ENCODE peak calls at places on chromosomes 12 and 14, in seven cellular contexts. F is activated CD4-positive, alpha-beta T cell treated with anti-CD3 and anti-CD28 coated beads for 1 hour; E is hepatocyte; K is hypothalamus; M is HS-27A; O is non-pigmented ciliary epithelial cell; S is fibroblast of pulmonary artery. D is an unnamed sample.

GRCh38 chr12:50597200-50598195 is 92.7 kb downstream of the DIP2B start:
- DNase-seq in F (peak), E (no peak), K (peak), M (no peak), O (peak), S (peak), D (peak)

GRCh38 chr12:26195641-26196423 is 459 bp downstream of the SSPN start:
- DNase-seq in F (no peak), E (peak), K (peak), M (peak), O (no peak), S (peak), D (peak)

GRCh38 chr12:89051065-89051677 is 301.1 kb downstream of the DUSP6 start:
- DNase-seq in F (no peak), E (peak), K (peak), M (peak), O (no peak), S (peak), D (peak)

GRCh38 chr12:19026035-19026434 is 103.5 kb upstream of the PLEKHA5 start:
- DNase-seq in F (no peak), E (no peak), K (no peak), M (no peak), O (no peak), S (no peak), D (no peak)

GRCh38 chr12:16796168-16796567 is 190.2 kb upstream of the LMO3 start:
- DNase-seq in F (no peak), E (no peak), K (no peak), M (no peak), O (no peak), S (no peak), D (no peak)

GRCh38 chr14:42571991-42572390 is 965.3 kb downstream of the LRFN5 start:
- DNase-seq in F (no peak), E (no peak), K (no peak), M (no peak), O (no peak), S (no peak), D (no peak)

GRCh38 chr12:93134175-93134574 is 205.1 kb upstream of the EEA1 start:
- DNase-seq in F (no peak), E (no peak), K (no peak), M (no peak), O (no peak), S (no peak), D (no peak)

GRCh38 chr12:74547249-74547648 is 9.6 kb downstream of the ATXN7L3B start:
- DNase-seq in F (no peak), E (no peak), K (no peak), M (no peak), O (no peak), S (no peak), D (no peak)

GRCh38 chr12:4992881-4993280 is 50.8 kb upstream of the KCNA5 start:
- DNase-seq in F (no peak), E (no peak), K (no peak), M (no peak), O (no peak), S (no peak), D (no peak)

GRCh38 chr12:45402288-45402687 is 186.4 kb downstream of the ANO6 start:
- DNase-seq in F (no peak), E (no peak), K (no peak), M (no peak), O (no peak), S (no peak), D (no peak)

GRCh38 chr12:1346126-1346525 is 248.3 kb downstream of the FBXL14 start:
- DNase-seq in F (no peak), E (no peak), K (no peak), M (peak), O (no peak), S (no peak), D (no peak)

GRCh38 chr12:132300789-132301722 is 28.3 kb downstream of the GALNT9 start:
- DNase-seq in F (no peak), E (no peak), K (no peak), M (no peak), O (no peak), S (no peak), D (no peak)

GRCh38 chr14:99658218-99658617 is 13.3 kb downstream of the HHIPL1 start:
- DNase-seq in F (no peak), E (no peak), K (no peak), M (no peak), O (no peak), S (no peak), D (no peak)

GRCh38 chr12:51419473-51420228 is 5.0 kb upstream of the SLC4A8 start:
- DNase-seq in F (no peak), E (no peak), K (peak), M (no peak), O (no peak), S (peak), D (no peak)

GRCh38 chr12:119075918-119076317 is 94.6 kb downstream of the SRRM4 start:
- DNase-seq in F (no peak), E (no peak), K (no peak), M (no peak), O (no peak), S (no peak), D (no peak)

GRCh38 chr14:31926652-31927347 is 150.3 kb upstream of the ARHGAP5 start:
- DNase-seq in F (no peak), E (no peak), K (no peak), M (no peak), O (no peak), S (peak), D (peak)

GRCh38 chr14:47276931-47277330 is 398.5 kb downstream of the MDGA2 start:
- DNase-seq in F (no peak), E (no peak), K (no peak), M (no peak), O (no peak), S (no peak), D (peak)

GRCh38 chr14:58832010-58832409 is 194.2 kb downstream of the DACT1 start:
- DNase-seq in F (no peak), E (no peak), K (no peak), M (no peak), O (no peak), S (no peak), D (no peak)

GRCh38 chr14:80087411-80087810 is 123.9 kb downstream of the DIO2 start:
- DNase-seq in F (no peak), E (no peak), K (no peak), M (no peak), O (no peak), S (no peak), D (no peak)

GRCh38 chr14:60777856-60778578 is 43.5 kb downstream of the MNAT1 start:
- DNase-seq in F (no peak), E (no peak), K (no peak), M (peak), O (peak), S (peak), D (peak)

GRCh38 chr14:97408937-97409860 is 612.0 kb downstream of the VRK1 start:
- DNase-seq in F (no peak), E (no peak), K (no peak), M (no peak), O (no peak), S (no peak), D (no peak)

GRCh38 chr12:86261142-86261541 is 5.0 kb upstream of the MGAT4C start:
- DNase-seq in F (no peak), E (no peak), K (no peak), M (no peak), O (no peak), S (peak), D (no peak)

GRCh38 chr14:94989946-94990345 is 167.4 kb downstream of the DICER1 start:
- DNase-seq in F (no peak), E (no peak), K (no peak), M (no peak), O (no peak), S (no peak), D (no peak)

GRCh38 chr12:116376354-116377193 is 99.1 kb upstream of the MED13L start:
- DNase-seq in F (no peak), E (no peak), K (no peak), M (peak), O (peak), S (peak), D (peak)

GRCh38 chr12:92290016-92290685 is 144.5 kb upstream of the BTG1 start:
- DNase-seq in F (no peak), E (no peak), K (no peak), M (peak), O (peak), S (peak), D (peak)

GRCh38 chr12:47894068-47894467 is 10.7 kb downstream of the VDR start:
- DNase-seq in F (no peak), E (no peak), K (no peak), M (no peak), O (no peak), S (no peak), D (no peak)

GRCh38 chr14:73888460-73888725 is 1.7 kb downstream of the ZNF410 start:
- DNase-seq in F (no peak), E (no peak), K (no peak), M (no peak), O (no peak), S (peak), D (peak)

GRCh38 chr12:15256760-15257159 is 35.5 kb upstream of the RERG start:
- DNase-seq in F (no peak), E (no peak), K (no peak), M (no peak), O (no peak), S (peak), D (no peak)